ENCODE peak calls at places on chromosomes 7 and 10, in nine cellular contexts. C is fibroblast of lung, T is OCI-LY7, F is endothelial cell of umbilical vein, H is spleen, M is endodermal cell, E is cardiac muscle cell, B is body of pancreas, G is fibroblast of mammary gland. V is an unnamed sample.
A peak's percentile ranks its signal among the peaks of the same experiment; 100 is the strongest.

GRCh38 chr7:123649956-123650355 is 5.7 kb upstream of the LMOD2 start:
- DNase-seq in C (peak; percentile 32), T (no peak), F (peak; percentile 46), H (no peak), M (no peak), E (no peak), B (no peak), G (peak; percentile 45), V (no peak)

GRCh38 chr10:84665883-84666463 is 337.6 kb downstream of the CCSER2 start:
- DNase-seq in C (no peak), T (peak; percentile 49), F (no peak), H (no peak), M (peak; percentile 86), E (peak; percentile 21), B (peak; percentile 26), G (no peak), V (no peak)

GRCh38 chr10:110444009-110444347 is 53.7 kb upstream of the DUSP5 start:
- DNase-seq in C (no peak), T (no peak), F (no peak), H (no peak), M (no peak), E (peak; percentile 87), B (no peak), G (no peak), V (no peak)

GRCh38 chr10:117546020-117546629 is 3.6 kb downstream of the EMX2 start:
- DNase-seq in C (no peak), T (no peak), F (no peak), H (no peak), M (no peak), E (no peak), B (no peak), G (no peak), V (no peak)

GRCh38 chr7:12257582-12257981 is 46.5 kb downstream of the TMEM106B start:
- DNase-seq in C (peak; percentile 39), T (peak; percentile 8), F (peak; percentile 22), H (no peak), M (no peak), E (no peak), B (no peak), G (peak; percentile 55), V (peak; percentile 10)

GRCh38 chr10:45282061-45282460 is 33.3 kb downstream of the OR13A1 start:
- DNase-seq in C (no peak), T (peak; percentile 10), F (no peak), H (no peak), M (no peak), E (no peak), B (no peak), G (no peak), V (no peak)

GRCh38 chr7:28177836-28178235 is 2.8 kb downstream of the JAZF1 start:
- DNase-seq in C (no peak), T (no peak), F (no peak), H (no peak), M (no peak), E (no peak), B (no peak), G (no peak), V (no peak)

GRCh38 chr7:54904986-54905385 is 113.8 kb upstream of the EGFR start:
- DNase-seq in C (no peak), T (no peak), F (no peak), H (no peak), M (no peak), E (no peak), B (no peak), G (peak; percentile 50), V (peak; percentile 64)

GRCh38 chr10:13803566-13804554 is 217.1 kb downstream of the PRPF18 start:
- DNase-seq in C (peak; percentile 62), T (no peak), F (no peak), H (no peak), M (no peak), E (no peak), B (no peak), G (no peak), V (no peak)

GRCh38 chr7:47610506-47611044 is 28.7 kb upstream of the TNS3 start:
- DNase-seq in C (peak; percentile 64), T (no peak), F (no peak), H (no peak), M (no peak), E (no peak), B (no peak), G (peak; percentile 86), V (peak; percentile 77)

GRCh38 chr7:135661311-135662122 is 797 bp upstream of the STMP1 start:
- DNase-seq in C (no peak), T (no peak), F (peak; percentile 63), H (no peak), M (no peak), E (no peak), B (no peak), G (no peak), V (no peak)

GRCh38 chr7:158321936-158322615 is 265.5 kb downstream of the PTPRN2 start:
- DNase-seq in C (no peak), T (no peak), F (no peak), H (peak; percentile 64), M (peak; percentile 55), E (no peak), B (no peak), G (no peak), V (no peak)

GRCh38 chr7:83691095-83691494 is 42.2 kb upstream of the SEMA3E start:
- DNase-seq in C (no peak), T (no peak), F (no peak), H (no peak), M (peak; percentile 75), E (no peak), B (no peak), G (no peak), V (no peak)

GRCh38 chr7:128236924-128237586 is 4.0 kb upstream of the LEP start:
- DNase-seq in C (peak; percentile 82), T (peak; percentile 59), F (peak; percentile 28), H (no peak), M (no peak), E (no peak), B (no peak), G (peak; percentile 93), V (peak; percentile 87)

GRCh38 chr7:158016171-158017087 is 571.2 kb downstream of the PTPRN2 start:
- DNase-seq in C (peak; percentile 3), T (no peak), F (no peak), H (peak; percentile 56), M (peak; percentile 47), E (peak; percentile 25), B (no peak), G (no peak), V (no peak)

GRCh38 chr7:142703655-142704310 is 45.5 kb upstream of the PRSS1 start:
- DNase-seq in C (no peak), T (no peak), F (no peak), H (no peak), M (no peak), E (no peak), B (no peak), G (no peak), V (no peak)

GRCh38 chr7:41977165-41977651 is 259.8 kb downstream of the GLI3 start:
- DNase-seq in C (peak; percentile 62), T (peak; percentile 51), F (peak; percentile 65), H (no peak), M (peak; percentile 76), E (peak; percentile 55), B (no peak), G (peak; percentile 78), V (peak; percentile 72)

GRCh38 chr7:155680864-155681263 is 36.4 kb downstream of the RBM33 start:
- DNase-seq in C (no peak), T (no peak), F (no peak), H (no peak), M (no peak), E (no peak), B (no peak), G (no peak), V (no peak)

GRCh38 chr10:129849853-129850252 is 114.2 kb downstream of the EBF3 start:
- DNase-seq in C (no peak), T (no peak), F (no peak), H (no peak), M (no peak), E (no peak), B (no peak), G (no peak), V (no peak)

DNA sequence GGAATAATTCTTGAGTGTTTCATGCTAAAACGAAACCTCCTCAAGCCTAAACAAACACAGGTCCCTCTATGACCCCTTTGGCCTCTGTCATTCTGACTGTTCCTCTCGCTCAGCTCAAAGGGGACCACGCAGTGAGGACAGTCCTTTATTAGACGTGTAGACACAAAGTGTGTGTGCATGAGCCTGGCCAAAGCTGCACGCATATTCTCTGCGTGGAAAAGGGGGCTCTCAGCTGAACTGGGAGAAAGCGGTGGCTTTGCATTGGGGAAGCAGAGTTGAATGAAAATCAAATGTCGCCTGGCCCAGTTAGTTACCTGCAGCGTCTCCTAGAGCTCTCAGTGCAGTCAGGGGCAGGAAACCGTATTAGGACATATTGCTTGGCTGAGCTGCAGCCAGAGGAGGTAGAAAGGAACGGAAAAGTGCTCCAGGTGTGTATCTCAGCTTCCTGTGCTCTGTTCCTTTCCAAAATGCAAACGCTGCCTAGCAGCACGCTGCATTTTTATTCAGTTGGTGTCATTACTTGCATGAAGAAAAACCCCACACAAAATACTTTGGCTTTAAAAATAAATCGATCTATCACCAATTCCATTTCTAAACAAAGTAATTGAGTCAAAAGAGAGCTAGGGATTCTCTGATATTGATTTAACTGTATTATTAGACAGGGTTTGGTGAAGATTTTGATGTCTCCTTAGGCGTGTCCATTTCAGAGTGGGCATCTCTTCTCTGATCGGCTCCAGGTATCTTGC is 4.9 kb downstream of the GATA3 start:
- DNase-seq in C (no peak), T (peak; percentile 17), F (peak; percentile 71), H (no peak), M (peak; percentile 69), E (no peak), B (no peak), G (no peak), V (no peak)
- H3K4me3 ChIP-seq in C (no peak overlapping the region), T (no peak overlapping the region), F (peak overlapping the region; percentile 4), H (peak overlapping the region; percentile 28), M (peak overlapping the region; percentile 74), E (no peak overlapping the region), B (no peak overlapping the region), G (no peak overlapping the region), V (no peak overlapping the region)

GRCh38 chr7:43211276-43211675 is 98.8 kb downstream of the HECW1 start:
- DNase-seq in C (no peak), T (no peak), F (no peak), H (no peak), M (peak; percentile 77), E (peak; percentile 13), B (no peak), G (no peak), V (no peak)
- TF ChIP-seq CTCF in C (peak; percentile 7), T (no peak), F (no peak), H (no peak), M (peak; percentile 77), E (no peak), B (no peak), G (peak; percentile 8), V (no peak)

GRCh38 chr7:114405427-114405826 is 9.2 kb upstream of the FOXP2 start:
- DNase-seq in C (peak; percentile 19), T (no peak), F (no peak), H (no peak), M (no peak), E (no peak), B (no peak), G (peak; percentile 46), V (no peak)
- H3K4me3 ChIP-seq in C (no peak overlapping the region), T (no peak overlapping the region), F (no peak overlapping the region), H (no peak overlapping the region), M (no peak overlapping the region), E (no peak overlapping the region), B (no peak overlapping the region), G (no peak overlapping the region), V (no peak overlapping the region)

DNA sequence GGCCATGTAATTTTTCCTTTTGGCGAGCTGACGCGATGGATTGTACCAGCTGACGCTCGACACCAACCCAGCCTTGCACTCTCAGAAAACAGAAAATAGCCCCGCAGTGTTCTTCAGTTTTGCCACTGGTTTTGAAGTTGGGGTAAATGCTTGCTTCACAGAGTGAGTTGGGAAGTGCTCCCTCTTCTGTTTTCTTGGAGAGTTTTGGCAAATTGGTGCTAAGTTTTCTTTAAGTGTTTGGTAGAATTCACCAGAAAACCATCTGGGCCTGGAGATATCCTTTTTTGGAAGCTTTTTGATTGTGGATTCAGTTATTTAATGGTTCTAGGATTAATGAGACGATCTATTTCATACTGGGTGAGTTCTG is 252.8 kb downstream of the ELFN1 start:
- DNase-seq in C (no peak), T (no peak), F (no peak), H (no peak), M (no peak), E (no peak), B (no peak), G (peak; percentile 53), V (peak; percentile 71)
- TF ChIP-seq CTCF in C (no peak), T (no peak), F (no peak), H (no peak), M (peak; percentile 43), E (peak; percentile 14), B (no peak), G (peak; percentile 39), V (peak; percentile 48)

V was measured in foreskin fibroblast.